ENCODE peak calls at places on chromosomes 4 and X, in ten cellular contexts. One of them, this sample, is unnamed.
A peak's percentile ranks its signal among the peaks of the same experiment; 100 is the strongest.

GRCh38 chrX:57929373-57929772 is 19.1 kb upstream of the ZXDA start:
- DNase-seq in H54: no peak
- DNase-seq in activated CD4-positive, alpha-beta memory T cell treated with anti-CD3 and anti-CD28 coated beads, Interleukin-2, amount 10 ng/mL, durations not matched to agents 7 days and 5 days: no peak
- DNase-seq in stimulated activated CD4-positive, alpha-beta T cell treated with anti-CD3 and anti-CD28 coated beads, Interleukin-1b, Interleukin-23, amount 100 ng/mL, for 1 hour: no peak
- DNase-seq in GM23338: peak; percentile 65
- DNase-seq in iris pigment epithelial cell: peak; percentile 20
- DNase-seq in H7: peak; percentile 7
- DNase-seq in M059J: peak; percentile 53
- DNase-seq in iPS-NIHi11: no peak
- DNase-seq in GM04504: no peak
- DNase-seq in this sample: peak; percentile 7

GRCh38 chr4:146333187-146333894 is 119.0 kb downstream of the REELD1 start:
- DNase-seq in H54: no peak
- DNase-seq in activated CD4-positive, alpha-beta memory T cell treated with anti-CD3 and anti-CD28 coated beads, Interleukin-2, amount 10 ng/mL, durations not matched to agents 7 days and 5 days: no peak
- DNase-seq in stimulated activated CD4-positive, alpha-beta T cell treated with anti-CD3 and anti-CD28 coated beads, Interleukin-1b, Interleukin-23, amount 100 ng/mL, for 1 hour: no peak
- DNase-seq in GM23338: no peak
- DNase-seq in iris pigment epithelial cell: peak; percentile 89
- DNase-seq in H7: no peak
- DNase-seq in M059J: peak; percentile 86
- DNase-seq in iPS-NIHi11: no peak
- DNase-seq in GM04504: peak; percentile 61
- DNase-seq in this sample: peak; percentile 71

GRCh38 chr4:107740950-107741701 is 21.1 kb upstream of the PAPSS1 start:
- DNase-seq in H54: no peak
- DNase-seq in activated CD4-positive, alpha-beta memory T cell treated with anti-CD3 and anti-CD28 coated beads, Interleukin-2, amount 10 ng/mL, durations not matched to agents 7 days and 5 days: no peak
- DNase-seq in stimulated activated CD4-positive, alpha-beta T cell treated with anti-CD3 and anti-CD28 coated beads, Interleukin-1b, Interleukin-23, amount 100 ng/mL, for 1 hour: no peak
- DNase-seq in GM23338: no peak
- DNase-seq in iris pigment epithelial cell: peak; percentile 75
- DNase-seq in H7: no peak
- DNase-seq in M059J: peak; percentile 28
- DNase-seq in iPS-NIHi11: no peak
- DNase-seq in GM04504: peak; percentile 56
- DNase-seq in this sample: no peak

GRCh38 chr4:48481581-48481980 is 1.6 kb upstream of the SLC10A4 start:
- DNase-seq in H54: no peak
- DNase-seq in activated CD4-positive, alpha-beta memory T cell treated with anti-CD3 and anti-CD28 coated beads, Interleukin-2, amount 10 ng/mL, durations not matched to agents 7 days and 5 days: no peak
- DNase-seq in stimulated activated CD4-positive, alpha-beta T cell treated with anti-CD3 and anti-CD28 coated beads, Interleukin-1b, Interleukin-23, amount 100 ng/mL, for 1 hour: no peak
- DNase-seq in GM23338: no peak
- DNase-seq in iris pigment epithelial cell: no peak
- DNase-seq in H7: no peak
- DNase-seq in M059J: no peak
- DNase-seq in iPS-NIHi11: no peak
- DNase-seq in GM04504: no peak
- DNase-seq in this sample: no peak

GRCh38 chrX:1452497-1453389 is at the start of gene ASMTL:
- DNase-seq in H54: peak; percentile 74
- DNase-seq in activated CD4-positive, alpha-beta memory T cell treated with anti-CD3 and anti-CD28 coated beads, Interleukin-2, amount 10 ng/mL, durations not matched to agents 7 days and 5 days: peak; percentile 100
- DNase-seq in stimulated activated CD4-positive, alpha-beta T cell treated with anti-CD3 and anti-CD28 coated beads, Interleukin-1b, Interleukin-23, amount 100 ng/mL, for 1 hour: peak; percentile 100
- DNase-seq in GM23338: peak; percentile 99
- DNase-seq in iris pigment epithelial cell: peak; percentile 98
- DNase-seq in H7: peak; percentile 99
- DNase-seq in M059J: peak; percentile 91
- DNase-seq in iPS-NIHi11: peak; percentile 95
- DNase-seq in GM04504: peak; percentile 99
- DNase-seq in this sample: peak; percentile 88

GRCh38 chrX:130575831-130576404 is 174.1 kb downstream of the RBMX2 start:
- DNase-seq in H54: peak; percentile 9
- DNase-seq in activated CD4-positive, alpha-beta memory T cell treated with anti-CD3 and anti-CD28 coated beads, Interleukin-2, amount 10 ng/mL, durations not matched to agents 7 days and 5 days: peak; percentile 18
- DNase-seq in stimulated activated CD4-positive, alpha-beta T cell treated with anti-CD3 and anti-CD28 coated beads, Interleukin-1b, Interleukin-23, amount 100 ng/mL, for 1 hour: no peak
- DNase-seq in GM23338: peak; percentile 66
- DNase-seq in iris pigment epithelial cell: peak; percentile 55
- DNase-seq in H7: peak; percentile 56
- DNase-seq in M059J: peak; percentile 40
- DNase-seq in iPS-NIHi11: peak; percentile 31
- DNase-seq in GM04504: no peak
- DNase-seq in this sample: peak; percentile 40

GRCh38 chr4:151321586-151321985 is 3.8 kb downstream of the SH3D19 start:
- DNase-seq in H54: no peak
- DNase-seq in activated CD4-positive, alpha-beta memory T cell treated with anti-CD3 and anti-CD28 coated beads, Interleukin-2, amount 10 ng/mL, durations not matched to agents 7 days and 5 days: no peak
- DNase-seq in stimulated activated CD4-positive, alpha-beta T cell treated with anti-CD3 and anti-CD28 coated beads, Interleukin-1b, Interleukin-23, amount 100 ng/mL, for 1 hour: no peak
- DNase-seq in GM23338: no peak
- DNase-seq in iris pigment epithelial cell: no peak
- DNase-seq in H7: no peak
- DNase-seq in M059J: no peak
- DNase-seq in iPS-NIHi11: no peak
- DNase-seq in GM04504: no peak
- DNase-seq in this sample: no peak

GRCh38 chr4:148239406-148239805 is 202.8 kb downstream of the NR3C2 start:
- DNase-seq in H54: no peak
- DNase-seq in activated CD4-positive, alpha-beta memory T cell treated with anti-CD3 and anti-CD28 coated beads, Interleukin-2, amount 10 ng/mL, durations not matched to agents 7 days and 5 days: no peak
- DNase-seq in stimulated activated CD4-positive, alpha-beta T cell treated with anti-CD3 and anti-CD28 coated beads, Interleukin-1b, Interleukin-23, amount 100 ng/mL, for 1 hour: no peak
- DNase-seq in GM23338: no peak
- DNase-seq in iris pigment epithelial cell: no peak
- DNase-seq in H7: no peak
- DNase-seq in M059J: no peak
- DNase-seq in iPS-NIHi11: no peak
- DNase-seq in GM04504: no peak
- DNase-seq in this sample: no peak

GRCh38 chrX:16695079-16695676 is 17.3 kb downstream of the CTPS2 start:
- DNase-seq in H54: no peak
- DNase-seq in activated CD4-positive, alpha-beta memory T cell treated with anti-CD3 and anti-CD28 coated beads, Interleukin-2, amount 10 ng/mL, durations not matched to agents 7 days and 5 days: peak; percentile 60
- DNase-seq in stimulated activated CD4-positive, alpha-beta T cell treated with anti-CD3 and anti-CD28 coated beads, Interleukin-1b, Interleukin-23, amount 100 ng/mL, for 1 hour: peak; percentile 17
- DNase-seq in GM23338: peak; percentile 55
- DNase-seq in iris pigment epithelial cell: peak; percentile 61
- DNase-seq in H7: peak; percentile 79
- DNase-seq in M059J: peak; percentile 47
- DNase-seq in iPS-NIHi11: peak; percentile 44
- DNase-seq in GM04504: no peak
- DNase-seq in this sample: peak; percentile 33

GRCh38 chr4:77601614-77602187 is 3.9 kb upstream of the CXCL13 start:
- DNase-seq in H54: no peak
- DNase-seq in activated CD4-positive, alpha-beta memory T cell treated with anti-CD3 and anti-CD28 coated beads, Interleukin-2, amount 10 ng/mL, durations not matched to agents 7 days and 5 days: no peak
- DNase-seq in stimulated activated CD4-positive, alpha-beta T cell treated with anti-CD3 and anti-CD28 coated beads, Interleukin-1b, Interleukin-23, amount 100 ng/mL, for 1 hour: no peak
- DNase-seq in GM23338: no peak
- DNase-seq in iris pigment epithelial cell: no peak
- DNase-seq in H7: no peak
- DNase-seq in M059J: no peak
- DNase-seq in iPS-NIHi11: no peak
- DNase-seq in GM04504: no peak
- DNase-seq in this sample: no peak

GRCh38 chr4:138308421-138308820 is 66.3 kb upstream of the SLC7A11 start:
- DNase-seq in H54: peak; percentile 4
- DNase-seq in activated CD4-positive, alpha-beta memory T cell treated with anti-CD3 and anti-CD28 coated beads, Interleukin-2, amount 10 ng/mL, durations not matched to agents 7 days and 5 days: no peak
- DNase-seq in stimulated activated CD4-positive, alpha-beta T cell treated with anti-CD3 and anti-CD28 coated beads, Interleukin-1b, Interleukin-23, amount 100 ng/mL, for 1 hour: no peak
- DNase-seq in GM23338: no peak
- DNase-seq in iris pigment epithelial cell: peak; percentile 91
- DNase-seq in H7: no peak
- DNase-seq in M059J: peak; percentile 98
- DNase-seq in iPS-NIHi11: no peak
- DNase-seq in GM04504: no peak
- DNase-seq in this sample: peak; percentile 95

GRCh38 chr4:83552085-83552484 is 16.2 kb downstream of the GPAT3 start:
- DNase-seq in H54: no peak
- DNase-seq in activated CD4-positive, alpha-beta memory T cell treated with anti-CD3 and anti-CD28 coated beads, Interleukin-2, amount 10 ng/mL, durations not matched to agents 7 days and 5 days: no peak
- DNase-seq in stimulated activated CD4-positive, alpha-beta T cell treated with anti-CD3 and anti-CD28 coated beads, Interleukin-1b, Interleukin-23, amount 100 ng/mL, for 1 hour: no peak
- DNase-seq in GM23338: no peak
- DNase-seq in iris pigment epithelial cell: no peak
- DNase-seq in H7: no peak
- DNase-seq in M059J: peak; percentile 95
- DNase-seq in iPS-NIHi11: no peak
- DNase-seq in GM04504: peak; percentile 80
- DNase-seq in this sample: peak; percentile 46

GRCh38 chrX:116490091-116490490 is 27.3 kb upstream of the CT83 start:
- DNase-seq in H54: no peak
- DNase-seq in activated CD4-positive, alpha-beta memory T cell treated with anti-CD3 and anti-CD28 coated beads, Interleukin-2, amount 10 ng/mL, durations not matched to agents 7 days and 5 days: no peak
- DNase-seq in stimulated activated CD4-positive, alpha-beta T cell treated with anti-CD3 and anti-CD28 coated beads, Interleukin-1b, Interleukin-23, amount 100 ng/mL, for 1 hour: no peak
- DNase-seq in GM23338: no peak
- DNase-seq in iris pigment epithelial cell: no peak
- DNase-seq in H7: no peak
- DNase-seq in M059J: peak; percentile 1
- DNase-seq in iPS-NIHi11: no peak
- DNase-seq in GM04504: no peak
- DNase-seq in this sample: peak; percentile 6

GRCh38 chr4:99853993-99854392 is 37.4 kb downstream of the DAPP1 start:
- DNase-seq in H54: no peak
- DNase-seq in activated CD4-positive, alpha-beta memory T cell treated with anti-CD3 and anti-CD28 coated beads, Interleukin-2, amount 10 ng/mL, durations not matched to agents 7 days and 5 days: no peak
- DNase-seq in stimulated activated CD4-positive, alpha-beta T cell treated with anti-CD3 and anti-CD28 coated beads, Interleukin-1b, Interleukin-23, amount 100 ng/mL, for 1 hour: no peak
- DNase-seq in GM23338: no peak
- DNase-seq in iris pigment epithelial cell: no peak
- DNase-seq in H7: no peak
- DNase-seq in M059J: no peak
- DNase-seq in iPS-NIHi11: no peak
- DNase-seq in GM04504: no peak
- DNase-seq in this sample: peak; percentile 51

GRCh38 chrX:21735038-21735752 is 22.7 kb downstream of the SMPX start:
- DNase-seq in H54: no peak
- DNase-seq in activated CD4-positive, alpha-beta memory T cell treated with anti-CD3 and anti-CD28 coated beads, Interleukin-2, amount 10 ng/mL, durations not matched to agents 7 days and 5 days: no peak
- DNase-seq in stimulated activated CD4-positive, alpha-beta T cell treated with anti-CD3 and anti-CD28 coated beads, Interleukin-1b, Interleukin-23, amount 100 ng/mL, for 1 hour: no peak
- DNase-seq in GM23338: no peak
- DNase-seq in iris pigment epithelial cell: peak; percentile 88
- DNase-seq in H7: no peak
- DNase-seq in M059J: no peak
- DNase-seq in iPS-NIHi11: no peak
- DNase-seq in GM04504: no peak
- DNase-seq in this sample: no peak

GRCh38 chr4:177380730-177381287 is 61.4 kb downstream of the AGA start:
- DNase-seq in H54: peak; percentile 12
- DNase-seq in activated CD4-positive, alpha-beta memory T cell treated with anti-CD3 and anti-CD28 coated beads, Interleukin-2, amount 10 ng/mL, durations not matched to agents 7 days and 5 days: no peak
- DNase-seq in stimulated activated CD4-positive, alpha-beta T cell treated with anti-CD3 and anti-CD28 coated beads, Interleukin-1b, Interleukin-23, amount 100 ng/mL, for 1 hour: no peak
- DNase-seq in GM23338: peak; percentile 75
- DNase-seq in iris pigment epithelial cell: no peak
- DNase-seq in H7: peak; percentile 71
- DNase-seq in M059J: peak; percentile 18
- DNase-seq in iPS-NIHi11: peak; percentile 26
- DNase-seq in GM04504: no peak
- DNase-seq in this sample: no peak

GRCh38 chrX:93322110-93322509 is 351.3 kb downstream of the NAP1L3 start:
- DNase-seq in H54: no peak
- DNase-seq in activated CD4-positive, alpha-beta memory T cell treated with anti-CD3 and anti-CD28 coated beads, Interleukin-2, amount 10 ng/mL, durations not matched to agents 7 days and 5 days: no peak
- DNase-seq in stimulated activated CD4-positive, alpha-beta T cell treated with anti-CD3 and anti-CD28 coated beads, Interleukin-1b, Interleukin-23, amount 100 ng/mL, for 1 hour: no peak
- DNase-seq in GM23338: no peak
- DNase-seq in iris pigment epithelial cell: no peak
- DNase-seq in H7: no peak
- DNase-seq in M059J: no peak
- DNase-seq in iPS-NIHi11: no peak
- DNase-seq in GM04504: no peak
- DNase-seq in this sample: no peak

GRCh38 chr4:3702084-3702521 is 64.1 kb upstream of the ADRA2C start:
- DNase-seq in H54: no peak
- DNase-seq in activated CD4-positive, alpha-beta memory T cell treated with anti-CD3 and anti-CD28 coated beads, Interleukin-2, amount 10 ng/mL, durations not matched to agents 7 days and 5 days: no peak
- DNase-seq in stimulated activated CD4-positive, alpha-beta T cell treated with anti-CD3 and anti-CD28 coated beads, Interleukin-1b, Interleukin-23, amount 100 ng/mL, for 1 hour: no peak
- DNase-seq in GM23338: no peak
- DNase-seq in iris pigment epithelial cell: no peak
- DNase-seq in H7: no peak
- DNase-seq in M059J: no peak
- DNase-seq in iPS-NIHi11: no peak
- DNase-seq in GM04504: no peak
- DNase-seq in this sample: no peak

GRCh38 chr4:101155368-101155767 is 192.0 kb downstream of the PPP3CA start:
- DNase-seq in H54: no peak
- DNase-seq in activated CD4-positive, alpha-beta memory T cell treated with anti-CD3 and anti-CD28 coated beads, Interleukin-2, amount 10 ng/mL, durations not matched to agents 7 days and 5 days: no peak
- DNase-seq in stimulated activated CD4-positive, alpha-beta T cell treated with anti-CD3 and anti-CD28 coated beads, Interleukin-1b, Interleukin-23, amount 100 ng/mL, for 1 hour: no peak
- DNase-seq in GM23338: peak; percentile 25
- DNase-seq in iris pigment epithelial cell: peak; percentile 60
- DNase-seq in H7: no peak
- DNase-seq in M059J: peak; percentile 93
- DNase-seq in iPS-NIHi11: peak; percentile 13
- DNase-seq in GM04504: peak; percentile 48
- DNase-seq in this sample: peak; percentile 87

GRCh38 chrX:134599173-134599914 is 58.9 kb downstream of the PLAC1 start:
- DNase-seq in H54: no peak
- DNase-seq in activated CD4-positive, alpha-beta memory T cell treated with anti-CD3 and anti-CD28 coated beads, Interleukin-2, amount 10 ng/mL, durations not matched to agents 7 days and 5 days: no peak
- DNase-seq in stimulated activated CD4-positive, alpha-beta T cell treated with anti-CD3 and anti-CD28 coated beads, Interleukin-1b, Interleukin-23, amount 100 ng/mL, for 1 hour: no peak
- DNase-seq in GM23338: no peak
- DNase-seq in iris pigment epithelial cell: peak; percentile 83
- DNase-seq in H7: no peak
- DNase-seq in M059J: peak; percentile 59
- DNase-seq in iPS-NIHi11: no peak
- DNase-seq in GM04504: peak; percentile 84
- DNase-seq in this sample: no peak

GRCh38 chrX:48726596-48726995 is 30.1 kb downstream of the SUV39H1 start:
- DNase-seq in H54: no peak
- DNase-seq in activated CD4-positive, alpha-beta memory T cell treated with anti-CD3 and anti-CD28 coated beads, Interleukin-2, amount 10 ng/mL, durations not matched to agents 7 days and 5 days: no peak
- DNase-seq in stimulated activated CD4-positive, alpha-beta T cell treated with anti-CD3 and anti-CD28 coated beads, Interleukin-1b, Interleukin-23, amount 100 ng/mL, for 1 hour: no peak
- DNase-seq in GM23338: no peak
- DNase-seq in iris pigment epithelial cell: no peak
- DNase-seq in H7: no peak
- DNase-seq in M059J: no peak
- DNase-seq in iPS-NIHi11: no peak
- DNase-seq in GM04504: no peak
- DNase-seq in this sample: no peak

GRCh38 chr4:35539404-35540055 is 704.8 kb downstream of the ARAP2 start:
- DNase-seq in H54: no peak
- DNase-seq in activated CD4-positive, alpha-beta memory T cell treated with anti-CD3 and anti-CD28 coated beads, Interleukin-2, amount 10 ng/mL, durations not matched to agents 7 days and 5 days: no peak
- DNase-seq in stimulated activated CD4-positive, alpha-beta T cell treated with anti-CD3 and anti-CD28 coated beads, Interleukin-1b, Interleukin-23, amount 100 ng/mL, for 1 hour: no peak
- DNase-seq in GM23338: no peak
- DNase-seq in iris pigment epithelial cell: no peak
- DNase-seq in H7: no peak
- DNase-seq in M059J: no peak
- DNase-seq in iPS-NIHi11: no peak
- DNase-seq in GM04504: no peak
- DNase-seq in this sample: no peak